ENCODE peak calls at places on chromosomes 6 and 20, in eight cellular contexts. S, A, X, R, Z, K, H and M are unnamed samples. For H3K36me3 and H3K27me3, the result is how much of the 10 kb centered on the place peaks cover.

GRCh38 chr20:37270586-37271420 is 9.2 kb upstream of the GHRH start:
- DNase-seq in S (no peak), A (no peak), X (peak), R (no peak), Z (no peak), K (no peak), H (no peak), M (no peak)

GRCh38 chr6:12494161-12494560 is 204.0 kb downstream of the EDN1 start:
- DNase-seq in S (no peak), A (no peak), X (no peak), R (no peak), Z (no peak), K (no peak), H (no peak), M (no peak)

GRCh38 chr6:154613137-154613676 is 102.7 kb upstream of the CNKSR3 start:
- DNase-seq in S (peak), A (peak), X (no peak), R (no peak), Z (no peak), K (peak), H (no peak), M (peak)

GRCh38 chr6:137793805-137794508 is 73.1 kb upstream of the TNFAIP3 start:
- DNase-seq in S (no peak), A (no peak), X (no peak), R (no peak), Z (no peak), K (no peak), H (no peak), M (no peak)

GRCh38 chr6:12653396-12653910 is 63.1 kb upstream of the PHACTR1 start:
- DNase-seq in S (no peak), A (peak), X (no peak), R (no peak), Z (no peak), K (no peak), H (no peak), M (no peak)

GRCh38 chr6:140623498-140623897 is 1249.0 kb upstream of the CITED2 start:
- DNase-seq in S (peak), A (peak), X (no peak), R (no peak), Z (no peak), K (no peak), H (no peak), M (peak)

GRCh38 chr6:146027586-146028249 is 1.1 kb upstream of the GRM1 start:
- DNase-seq in S (no peak), A (peak), X (no peak), R (no peak), Z (no peak), K (no peak), H (peak), M (peak)

GRCh38 chr6:52087498-52087999 is at the start of gene PKHD1:
- DNase-seq in S (peak), A (peak), X (no peak), R (no peak), Z (no peak), K (peak), H (peak), M (no peak)

GRCh38 chr20:24977797-24978196 is 14.8 kb downstream of the APMAP start:
- DNase-seq in S (no peak), A (no peak), X (no peak), R (peak), Z (no peak), K (no peak), H (no peak), M (no peak)
- H3K36me3 ChIP-seq in S (half or more), A (under half), X (under half), R (half or more), Z (half or more), K (under half), H (under half), M (under half)

GRCh38 chr20:59299961-59300340 is 460 bp upstream of the EDN3 start:
- DNase-seq in S (no peak), A (no peak), X (no peak), R (no peak), Z (no peak), K (peak), H (peak), M (no peak)

GRCh38 chr20:59297641-59298040 is 2.8 kb upstream of the EDN3 start:
- DNase-seq in S (no peak), A (no peak), X (no peak), R (no peak), Z (no peak), K (no peak), H (no peak), M (no peak)

GRCh38 chr20:59295531-59295930 is 4.9 kb upstream of the EDN3 start:
- DNase-seq in S (no peak), A (no peak), X (no peak), R (no peak), Z (no peak), K (no peak), H (no peak), M (peak)

GRCh38 chr20:59301343-59302007 is 1.1 kb downstream of the EDN3 start:
- DNase-seq in S (no peak), A (no peak), X (no peak), R (no peak), Z (no peak), K (no peak), H (no peak), M (no peak)

DNA sequence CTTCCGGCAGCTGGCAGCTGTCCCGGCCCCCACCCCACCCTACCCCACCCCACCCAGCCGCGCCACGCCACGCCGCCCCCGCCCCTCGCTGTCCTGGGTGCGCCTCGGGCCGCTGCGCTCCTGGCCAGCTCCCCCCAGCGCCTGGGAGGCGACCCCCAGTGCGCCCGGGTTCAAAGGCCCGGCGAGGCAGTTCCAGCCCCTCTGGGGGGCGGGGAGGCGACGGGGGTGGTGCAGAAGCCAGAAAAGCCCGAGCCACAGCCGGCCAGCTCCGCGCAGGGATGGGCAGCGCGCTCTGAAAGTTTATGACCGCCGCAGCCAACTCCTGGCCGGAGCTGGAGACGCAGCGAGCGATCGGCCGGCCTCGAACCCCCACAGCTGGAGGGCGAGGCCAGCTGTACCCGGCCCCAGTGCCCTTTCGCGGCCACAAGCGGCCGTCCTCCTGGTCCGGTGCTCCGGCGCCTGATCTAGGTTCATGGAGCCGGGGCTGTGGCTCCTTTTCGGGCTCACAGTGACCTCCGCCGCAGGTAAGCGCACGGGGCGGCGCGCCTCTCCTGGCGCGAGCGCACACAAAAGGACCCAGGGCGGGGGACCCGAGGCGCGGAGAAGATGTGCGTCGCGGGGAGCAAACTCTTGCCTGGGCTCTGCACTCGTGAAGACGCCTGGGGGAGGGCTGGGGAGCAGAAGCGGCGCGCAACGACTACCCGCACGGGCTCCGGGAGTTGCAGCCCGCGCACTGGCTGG is at the start of gene EDN3:
- DNase-seq in S (no peak), A (peak), X (no peak), R (no peak), Z (no peak), K (peak), H (peak), M (no peak)
- H3K27me3 ChIP-seq in S (half or more), A (under half), X (under half), R (under half), Z (half or more), K (half or more), H (half or more), M (under half)

GRCh38 chr6:63580704-63580961 is 8.4 kb downstream of the LOC128125822 start:
- DNase-seq in S (no peak), A (no peak), X (no peak), R (no peak), Z (no peak), K (no peak), H (no peak), M (no peak)

GRCh38 chr6:63582579-63583231 is 10.4 kb downstream of the LOC128125822 start:
- DNase-seq in S (no peak), A (no peak), X (no peak), R (no peak), Z (no peak), K (peak), H (peak), M (no peak)

GRCh38 chr6:63584125-63584514 is 11.8 kb downstream of the LOC128125822 start:
- DNase-seq in S (no peak), A (no peak), X (no peak), R (no peak), Z (no peak), K (no peak), H (no peak), M (no peak)

GRCh38 chr6:63579937-63580703 is 7.8 kb downstream of the LOC128125822 start:
- DNase-seq in S (no peak), A (no peak), X (no peak), R (no peak), Z (no peak), K (no peak), H (no peak), M (no peak)

DNA sequence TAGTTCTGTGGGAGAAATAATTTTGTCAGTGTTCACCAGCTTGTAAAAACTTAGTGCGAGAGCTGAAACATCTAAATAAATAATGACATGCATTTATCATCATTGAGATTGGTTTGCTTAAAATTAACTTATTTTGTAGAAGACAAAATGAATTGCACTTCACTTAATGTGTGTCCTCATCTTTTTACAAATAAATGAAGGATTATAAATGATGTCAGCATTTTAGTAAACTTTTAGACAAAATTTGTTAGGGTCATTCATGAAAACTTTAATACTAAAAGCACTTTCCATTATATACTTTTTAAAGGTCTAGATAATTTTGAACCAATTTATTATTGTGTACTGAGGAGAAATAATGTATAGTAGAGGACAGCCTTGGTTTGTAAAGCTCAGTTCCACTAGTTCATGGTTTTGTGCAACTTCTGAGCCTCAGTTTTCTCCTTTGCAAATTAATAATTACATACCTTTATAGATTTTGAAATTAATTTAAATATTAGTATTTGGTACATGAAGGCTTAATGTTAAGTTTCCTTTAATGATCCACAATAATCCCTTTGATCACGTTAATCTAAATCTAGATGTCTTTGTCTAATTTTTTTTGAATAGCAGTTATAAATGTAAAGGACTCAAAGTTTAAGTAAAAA is 9.2 kb downstream of the LOC128125822 start:
- DNase-seq in S (no peak), A (no peak), X (no peak), R (no peak), Z (no peak), K (no peak), H (no peak), M (no peak)
- H3K36me3 ChIP-seq in S (half or more), A (half or more), X (under half), R (half or more), Z (half or more), K (under half), H (half or more), M (under half)

GRCh38 chr20:46304361-46304760 is 3.9 kb downstream of the CDH22 start:
- DNase-seq in S (no peak), A (no peak), X (no peak), R (no peak), Z (no peak), K (no peak), H (no peak), M (peak)
- H3K27me3 ChIP-seq in S (half or more), A (half or more), X (under half), R (half or more), Z (half or more), K (half or more), H (under half), M (under half)

GRCh38 chr6:68040312-68040778 is 594.7 kb upstream of the ADGRB3 start:
- DNase-seq in S (no peak), A (no peak), X (no peak), R (no peak), Z (no peak), K (no peak), H (peak), M (no peak)
- H3K36me3 ChIP-seq in S (under half), A (under half), X (under half), R (under half), Z (under half), K (under half), H (under half), M (under half)

DNA sequence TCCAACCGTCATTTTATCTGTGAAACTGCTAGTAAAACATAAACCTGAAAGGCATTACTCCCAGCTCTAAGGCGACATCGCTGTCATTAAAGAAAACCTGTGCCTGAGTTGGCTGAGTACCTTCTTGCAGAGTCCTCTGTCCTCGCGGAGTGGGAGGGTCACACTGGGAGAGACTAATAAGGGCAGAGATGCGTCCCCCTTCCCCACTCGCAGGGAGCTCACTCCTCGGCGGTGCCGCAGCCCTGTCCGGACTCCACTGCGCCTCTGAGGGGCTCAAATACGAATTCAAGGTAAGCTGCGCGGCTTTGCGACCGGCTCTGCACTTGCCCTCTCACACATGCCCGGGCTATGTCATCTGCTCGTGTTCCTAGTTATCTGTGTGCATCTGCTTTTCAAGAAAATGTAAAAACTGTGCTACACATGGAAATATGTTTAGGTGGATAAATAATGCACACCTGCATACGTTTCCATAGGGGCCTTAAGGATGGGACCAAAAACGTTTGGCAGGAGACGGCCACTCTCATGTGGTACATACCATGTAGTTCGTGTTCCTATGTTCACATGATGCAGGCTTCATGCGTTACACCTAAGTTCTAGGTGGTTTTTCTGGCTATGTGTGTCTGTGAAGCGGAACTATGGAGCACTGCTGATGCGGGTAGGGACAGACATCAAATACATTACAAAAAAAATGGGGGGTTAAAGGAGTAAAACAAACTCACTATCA is at the start of gene COL19A1:
- DNase-seq in S (peak), A (peak), X (no peak), R (no peak), Z (peak), K (peak), H (peak), M (no peak)
- H3K27me3 ChIP-seq in S (under half), A (under half), X (under half), R (under half), Z (under half), K (under half), H (under half), M (under half)

DNA sequence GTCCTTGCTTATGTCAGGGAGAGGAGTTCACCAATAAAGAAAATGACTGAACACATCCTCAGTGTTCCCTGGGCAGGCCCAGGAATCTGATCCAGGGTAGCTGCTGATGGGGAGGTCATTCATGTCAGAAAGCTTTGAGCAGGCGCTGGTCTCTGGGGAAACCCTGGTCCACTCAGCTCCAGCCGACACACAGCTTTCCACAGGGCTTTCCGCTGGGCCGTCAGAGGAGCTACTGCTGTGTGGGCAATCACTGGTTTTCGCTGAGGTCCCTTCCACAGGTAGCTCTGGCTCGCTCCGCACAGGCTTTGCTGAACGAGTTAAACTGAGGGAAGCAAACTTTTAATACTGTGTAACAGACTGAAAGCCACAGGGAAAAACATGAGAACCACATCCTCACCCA is 17.5 kb upstream of the ANKRD60 start:
- DNase-seq in S (no peak), A (no peak), X (no peak), R (no peak), Z (no peak), K (no peak), H (no peak), M (no peak)
- H3K36me3 ChIP-seq in S (under half), A (under half), X (under half), R (under half), Z (half or more), K (under half), H (under half), M (under half)

DNA sequence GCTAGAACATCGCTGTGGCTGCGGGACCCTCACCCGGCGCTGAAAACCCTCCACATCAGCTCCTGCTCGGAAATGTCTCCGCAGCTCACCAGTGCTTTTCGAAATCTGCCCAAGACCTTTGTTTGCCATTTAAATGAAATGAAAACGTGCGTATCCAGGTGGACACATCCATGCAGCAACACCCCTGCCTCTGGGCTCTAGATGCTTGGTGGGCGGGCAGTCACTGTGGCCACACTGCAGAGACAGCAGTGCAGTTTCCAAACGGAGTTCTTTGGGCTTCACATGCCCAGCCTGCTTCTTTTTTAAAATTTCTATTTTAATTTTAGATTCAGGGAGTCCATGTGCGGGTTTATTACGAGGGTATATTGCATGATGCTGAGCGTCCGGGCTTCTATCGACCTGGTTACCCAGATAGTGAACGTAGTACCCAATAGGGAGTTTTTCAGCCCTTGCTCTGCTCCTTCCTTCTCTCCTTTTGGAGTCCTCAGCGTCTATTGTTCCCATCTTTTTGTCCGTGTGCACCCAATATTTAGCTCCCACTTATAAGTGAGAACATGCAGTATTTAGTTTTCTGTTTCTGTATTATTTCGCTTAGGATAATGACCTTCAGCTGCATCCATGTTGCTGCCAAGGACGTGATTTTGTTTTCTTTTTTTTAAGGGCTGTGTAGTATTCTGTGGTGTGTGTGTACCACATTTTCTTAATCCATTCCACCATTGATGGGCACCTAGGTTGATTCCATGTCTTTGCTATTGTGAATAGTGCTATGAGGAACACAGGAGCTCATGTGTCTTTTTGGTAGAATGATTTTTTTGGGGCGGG is 4.8 kb upstream of the TUBB2B start:
- DNase-seq in S (no peak), A (no peak), X (no peak), R (no peak), Z (no peak), K (no peak), H (peak), M (no peak)
- H3K27me3 ChIP-seq in S (half or more), A (under half), X (under half), R (under half), Z (half or more), K (half or more), H (under half), M (under half)

GRCh38 chr6:89866024-89866678 is 28.1 kb upstream of the GJA10 start:
- DNase-seq in S (no peak), A (no peak), X (no peak), R (no peak), Z (no peak), K (no peak), H (no peak), M (no peak)
- H3K36me3 ChIP-seq in S (half or more), A (under half), X (under half), R (half or more), Z (half or more), K (under half), H (half or more), M (half or more)